ENCODE peak calls at places on chromosomes 16 and 17, in nine cellular contexts. W is mesenchymal stem cell; I is stimulated activated CD4-positive, alpha-beta T cell treated with anti-CD3 and anti-CD28 coated beads, Interleukin-1b, Interleukin-23, amount 100 ng/mL, for 1 hour; Y is SJSA1; E is astrocyte of the spinal cord; H is activated T-cell treated with anti-CD3 and anti-CD28 coated beads for 1 hour; K is stimulated activated effector memory CD8-positive, alpha-beta T cell treated with anti-CD3 and anti-CD28 coated beads, Interleukin-12 subunit alpha, Interleukin-12 subunit beta, amount 100 ng/mL, for 72 hours; O is HT1080; N is EL. A is an unnamed sample.

GRCh38 chr17:79044462-79044861 is 20.5 kb downstream of the C1QTNF1 start:
- DNase-seq in W (no peak), K (no peak), I (no peak), O (no peak), Y (no peak), N (no peak), H (no peak), E (no peak), A (no peak)

GRCh38 chr16:56848056-56848936 is 16.7 kb upstream of the SLC12A3 start:
- DNase-seq in K (no peak), O (peak), Y (no peak), N (peak), H (no peak), W (peak), I (no peak), E (peak), A (no peak)

GRCh38 chr17:40056379-40057005 is 2.3 kb upstream of the MED24 start:
- DNase-seq in O (no peak), W (no peak), N (no peak), H (no peak), E (no peak), K (no peak), Y (no peak), I (no peak), A (no peak)

GRCh38 chr17:60604686-60605334 is 4.8 kb downstream of the PPM1D start:
- DNase-seq in O (peak), I (no peak), H (no peak), K (no peak), Y (peak), W (peak), N (peak), E (peak), A (peak)

GRCh38 chr16:50293994-50294855 is 27.9 kb downstream of the ADCY7 start:
- DNase-seq in O (no peak), Y (no peak), N (no peak), W (no peak), I (no peak), H (no peak), K (no peak), E (no peak), A (no peak)

GRCh38 chr16:75256871-75257343 is 5.5 kb upstream of the BCAR1 start:
- DNase-seq in O (no peak), Y (no peak), K (no peak), H (no peak), E (peak), W (peak), N (peak), I (no peak), A (no peak)

GRCh38 chr16:12837344-12837743 is 33.7 kb upstream of the CPPED1 start:
- DNase-seq in E (no peak), O (no peak), I (no peak), H (no peak), K (no peak), W (no peak), N (no peak), Y (no peak), A (no peak)

GRCh38 chr16:2085669-2086068 is 37.9 kb downstream of the TSC2 start:
- DNase-seq in I (no peak), O (no peak), N (no peak), K (no peak), Y (no peak), H (no peak), W (no peak), E (no peak), A (no peak)

GRCh38 chr17:49365667-49366066 is 3.6 kb upstream of the ZNF652 start:
- DNase-seq in H (no peak), Y (no peak), W (peak), O (peak), N (no peak), K (peak), E (peak), I (no peak), A (no peak)

GRCh38 chr17:19388791-19389190 is 1.8 kb upstream of the MFAP4 start:
- DNase-seq in Y (no peak), N (no peak), K (no peak), O (no peak), H (no peak), W (no peak), E (no peak), I (no peak), A (no peak)

GRCh38 chr17:1154704-1155103 is 25.1 kb downstream of the ABR start:
- DNase-seq in H (no peak), I (no peak), O (no peak), E (no peak), N (no peak), Y (no peak), K (no peak), W (no peak), A (no peak)

GRCh38 chr16:19872179-19872863 is 12.3 kb downstream of the GPRC5B start:
- DNase-seq in N (no peak), H (no peak), O (no peak), E (no peak), K (no peak), W (no peak), I (no peak), Y (no peak), A (no peak)

GRCh38 chr16:66900721-66901441 is 17.8 kb downstream of the CDH16 start:
- DNase-seq in N (no peak), E (no peak), W (no peak), H (no peak), O (no peak), Y (no peak), I (no peak), K (no peak), A (no peak)